ENCODE peak calls at places on chromosomes 16 and 17, in six cellular contexts. S, Q, O, D, X and W are unnamed samples.

GRCh38 chr16:8087597-8088279 is 502.6 kb downstream of the TMEM114 start:
- DNase-seq in S (no peak), Q (no peak), O (no peak), D (no peak), X (no peak), W (no peak)

GRCh38 chr16:89281189-89281577 is 63.7 kb downstream of the ZNF778 start:
- DNase-seq in S (no peak), Q (no peak), O (no peak), D (no peak), X (no peak), W (no peak)

GRCh38 chr16:57192146-57192545 is 6.0 kb downstream of the RSPRY1 start:
- DNase-seq in S (no peak), Q (no peak), O (no peak), D (no peak), X (no peak), W (no peak)

GRCh38 chr17:79633937-79634813 is 23.3 kb upstream of the RBFOX3 start:
- DNase-seq in S (no peak), Q (no peak), O (no peak), D (no peak), X (no peak), W (no peak)

GRCh38 chr16:72722552-72722951 is 325.4 kb downstream of the ZFHX3 start:
- DNase-seq in S (peak; percentile 87), Q (no peak), O (no peak), D (no peak), X (no peak), W (no peak)

GRCh38 chr16:19094542-19095365 is 19.0 kb upstream of the ITPRIPL2 start:
- DNase-seq in S (no peak), Q (no peak), O (no peak), D (peak; percentile 76), X (no peak), W (peak; percentile 66)

GRCh38 chr17:60139438-60140285 is 10.1 kb upstream of the CA4 start:
- DNase-seq in S (peak; percentile 20), Q (peak; percentile 50), O (peak; percentile 89), D (peak; percentile 63), X (peak; percentile 7), W (peak; percentile 31)

GRCh38 chr17:17681187-17681743 is at the start of gene RAI1:
- DNase-seq in S (peak; percentile 69), Q (peak; percentile 55), O (peak; percentile 95), D (peak; percentile 87), X (peak; percentile 49), W (peak; percentile 86)

GRCh38 chr16:12833939-12834338 is 30.3 kb upstream of the CPPED1 start:
- DNase-seq in S (no peak), Q (no peak), O (peak; percentile 36), D (no peak), X (no peak), W (peak; percentile 71)

GRCh38 chr17:77724876-77725615 is 233.5 kb upstream of the TNRC6C start:
- DNase-seq in S (no peak), Q (no peak), O (no peak), D (peak; percentile 55), X (no peak), W (no peak)

GRCh38 chr16:46775214-46775613 is 27.1 kb upstream of the MYLK3 start:
- DNase-seq in S (no peak), Q (no peak), O (no peak), D (no peak), X (no peak), W (peak; percentile 12)

GRCh38 chr16:10323528-10323869 is 62.4 kb upstream of the ATF7IP2 start:
- DNase-seq in S (no peak), Q (no peak), O (no peak), D (no peak), X (no peak), W (no peak)

GRCh38 chr17:79835953-79836951 is 3.0 kb downstream of the CBX4 start:
- DNase-seq in S (peak; percentile 68), Q (no peak), O (no peak), D (no peak), X (no peak), W (peak; percentile 35)

GRCh38 chr16:85303354-85303883 is 191.1 kb upstream of the CIBAR2 start:
- DNase-seq in S (peak; percentile 54), Q (peak; percentile 45), O (no peak), D (peak; percentile 70), X (peak; percentile 24), W (no peak)

GRCh38 chr16:9090101-9090959 is 1.1 kb upstream of the HAPSTR1 start:
- DNase-seq in S (no peak), Q (peak; percentile 41), O (peak; percentile 57), D (peak; percentile 54), X (peak; percentile 13), W (peak; percentile 12)

DNA sequence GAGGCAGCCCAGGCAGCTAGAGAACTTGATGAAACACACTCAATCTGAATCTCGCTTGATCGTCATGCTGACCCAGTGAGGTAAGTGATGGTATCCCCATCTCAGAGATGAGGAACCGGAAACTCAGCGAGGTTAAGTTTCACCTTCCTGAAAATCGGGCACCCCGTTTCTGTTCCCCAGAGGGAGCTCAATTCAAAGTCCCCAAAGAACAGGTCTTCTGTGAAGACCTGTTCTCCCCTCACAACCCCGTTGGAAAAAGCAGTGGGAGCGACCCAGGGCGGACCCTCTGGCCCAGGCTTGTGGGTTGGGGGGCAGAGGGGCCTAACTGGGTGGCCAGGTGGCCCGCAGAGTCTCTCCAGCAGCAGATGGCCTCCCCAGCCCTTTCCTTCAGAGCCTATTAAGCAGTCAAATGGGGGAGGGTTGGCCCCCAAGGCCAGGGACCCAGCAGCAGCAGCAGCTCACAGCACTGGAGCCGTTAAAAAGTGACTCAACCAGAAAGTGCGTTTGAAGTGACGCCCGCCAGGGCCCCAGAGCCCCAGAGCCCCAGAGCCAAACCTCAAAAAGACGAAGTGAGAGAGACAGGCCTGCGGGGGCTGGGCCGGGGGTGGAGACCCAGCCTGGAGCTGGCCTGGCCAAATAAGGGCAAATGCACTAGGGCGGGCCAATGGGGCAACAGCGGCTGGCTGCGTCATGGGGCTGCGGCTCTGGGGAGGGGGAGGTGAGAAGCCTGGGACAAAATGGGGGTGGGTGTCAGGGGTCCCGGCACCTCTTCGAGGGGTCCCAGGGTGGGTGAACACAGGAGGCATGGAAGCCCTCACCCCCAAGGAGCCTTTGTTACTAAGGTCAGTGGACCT is 9.2 kb upstream of the TSPOAP1 start:
- DNase-seq in S (no peak), Q (peak; percentile 83), O (peak; percentile 21), D (peak; percentile 99), X (peak; percentile 80), W (no peak)
- H3K4me3 ChIP-seq in S (no peak overlapping the region), Q (peak overlapping the region; percentile 92), O (no peak overlapping the region), D (peak overlapping the region; percentile 94), X (peak overlapping the region; percentile 98), W (no peak overlapping the region)

DNA sequence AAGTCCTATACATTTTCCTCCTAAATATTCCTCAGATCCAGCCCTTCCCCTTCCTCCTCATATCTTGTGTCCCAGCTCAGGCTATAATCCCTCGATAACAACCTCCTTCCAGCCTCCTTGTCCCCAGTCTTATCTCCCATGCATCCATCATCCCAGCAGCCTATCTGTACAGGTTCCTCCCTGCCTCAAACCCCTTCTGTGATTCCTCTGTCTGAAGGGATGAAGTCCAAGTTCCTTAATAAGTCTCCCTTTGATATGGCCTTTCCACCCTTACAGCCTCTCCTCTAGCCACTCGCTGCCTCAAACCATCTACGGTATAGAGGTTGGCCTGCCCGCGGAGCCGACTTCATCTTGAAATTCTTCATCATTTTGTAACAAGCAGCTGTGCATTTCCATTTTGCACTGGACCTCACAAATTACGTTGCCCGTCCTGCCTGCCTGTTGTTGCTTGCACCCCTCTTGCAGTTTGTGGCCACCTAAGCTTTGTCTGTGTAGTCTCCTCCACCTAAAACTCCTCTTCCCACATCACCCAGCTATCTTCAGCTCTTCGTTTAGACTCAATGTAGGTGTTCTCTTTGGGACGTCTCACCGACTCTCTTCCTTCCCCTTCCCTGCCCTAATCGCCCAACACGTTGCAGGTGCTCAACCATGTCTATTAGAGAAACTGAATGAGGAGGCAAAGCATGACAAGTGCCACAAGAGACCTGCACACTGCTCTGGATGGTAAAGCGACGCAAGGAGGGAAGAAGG is 763 bp upstream of the CDK5RAP3 start:
- DNase-seq in S (no peak), Q (no peak), O (no peak), D (no peak), X (no peak), W (no peak)
- H3K4me3 ChIP-seq in S (peak overlapping the region; percentile 13), Q (peak overlapping the region; percentile 78), O (peak overlapping the region; percentile 73), D (peak overlapping the region; percentile 34), X (peak overlapping the region; percentile 83), W (peak overlapping the region; percentile 49)

DNA sequence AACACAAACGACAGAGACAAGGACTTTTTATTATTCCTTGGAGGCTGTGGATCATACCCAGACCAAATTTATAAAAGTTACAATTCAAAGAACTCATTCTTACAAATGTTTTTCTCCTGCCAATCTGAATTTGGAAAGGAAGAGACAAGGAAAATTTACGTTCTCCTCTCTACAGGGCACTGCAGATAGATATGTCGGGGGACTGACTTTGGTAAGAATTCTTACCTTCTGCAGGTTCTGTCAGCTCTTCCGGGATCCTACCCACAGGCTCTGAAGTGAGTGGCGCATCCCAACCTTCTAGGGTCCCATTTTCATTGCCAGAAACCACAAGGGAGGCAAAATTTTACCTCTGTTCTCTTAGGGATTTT is 2.2 kb upstream of the SLFN12L start:
- DNase-seq in S (no peak), Q (no peak), O (no peak), D (no peak), X (no peak), W (no peak)
- H3K4me3 ChIP-seq in S (no peak overlapping the region), Q (peak overlapping the region; percentile 97), O (no peak overlapping the region), D (peak overlapping the region; percentile 79), X (peak overlapping the region; percentile 27), W (peak overlapping the region; percentile 5)

GRCh38 chr16:3150346-3151218 is 15.8 kb downstream of the ZNF213 start:
- DNase-seq in S (peak; percentile 97), Q (peak; percentile 91), O (peak; percentile 99), D (peak; percentile 97), X (peak; percentile 98), W (peak; percentile 99)
- H3K4me3 ChIP-seq in S (peak overlapping the region; percentile 49), Q (peak overlapping the region; percentile 65), O (peak overlapping the region; percentile 93), D (peak overlapping the region; percentile 82), X (peak overlapping the region; percentile 67), W (peak overlapping the region; percentile 85)

GRCh38 chr16:67154578-67155304 is 3.9 kb upstream of the B3GNT9 start:
- DNase-seq in S (no peak), Q (no peak), O (no peak), D (no peak), X (no peak), W (no peak)
- H3K4me3 ChIP-seq in S (peak overlapping the region; percentile 2), Q (no peak overlapping the region), O (no peak overlapping the region), D (no peak overlapping the region), X (peak overlapping the region; percentile 31), W (peak overlapping the region; percentile 43)